ENCODE peak calls at places on chromosomes 7 and 10, in four cellular contexts. One of them, this sample, is unnamed.

GRCh38 chr7:79459381-79459780 is 5.9 kb upstream of the MAGI2 start:
- DNase-seq in activated CD8-positive, alpha-beta memory T cell treated with anti-CD3 and anti-CD28 coated beads for 48 hours: no peak
- DNase-seq in activated CD8-positive, alpha-beta T cell treated with anti-CD3 and anti-CD28 coated beads for 36 hours: no peak
- DNase-seq in effector memory CD8-positive, alpha-beta T cell: no peak
- DNase-seq in this sample: no peak

GRCh38 chr10:63700209-63700934 is 179.2 kb downstream of the REEP3 start:
- DNase-seq in activated CD8-positive, alpha-beta memory T cell treated with anti-CD3 and anti-CD28 coated beads for 48 hours: no peak
- DNase-seq in activated CD8-positive, alpha-beta T cell treated with anti-CD3 and anti-CD28 coated beads for 36 hours: peak
- DNase-seq in effector memory CD8-positive, alpha-beta T cell: no peak
- DNase-seq in this sample: no peak

GRCh38 chr7:69568266-69568665 is 30.0 kb upstream of the AUTS2 start:
- DNase-seq in activated CD8-positive, alpha-beta memory T cell treated with anti-CD3 and anti-CD28 coated beads for 48 hours: no peak
- DNase-seq in activated CD8-positive, alpha-beta T cell treated with anti-CD3 and anti-CD28 coated beads for 36 hours: no peak
- DNase-seq in effector memory CD8-positive, alpha-beta T cell: no peak
- DNase-seq in this sample: no peak

GRCh38 chr7:17013204-17013603 is 131.4 kb upstream of the AGR3 start:
- DNase-seq in activated CD8-positive, alpha-beta memory T cell treated with anti-CD3 and anti-CD28 coated beads for 48 hours: no peak
- DNase-seq in activated CD8-positive, alpha-beta T cell treated with anti-CD3 and anti-CD28 coated beads for 36 hours: no peak
- DNase-seq in effector memory CD8-positive, alpha-beta T cell: no peak
- DNase-seq in this sample: no peak

GRCh38 chr10:30527623-30528426 is 93.8 kb downstream of the MAP3K8 start:
- DNase-seq in activated CD8-positive, alpha-beta memory T cell treated with anti-CD3 and anti-CD28 coated beads for 48 hours: no peak
- DNase-seq in activated CD8-positive, alpha-beta T cell treated with anti-CD3 and anti-CD28 coated beads for 36 hours: no peak
- DNase-seq in effector memory CD8-positive, alpha-beta T cell: peak
- DNase-seq in this sample: no peak

GRCh38 chr10:129755075-129756020 is 208.7 kb downstream of the EBF3 start:
- DNase-seq in activated CD8-positive, alpha-beta memory T cell treated with anti-CD3 and anti-CD28 coated beads for 48 hours: no peak
- DNase-seq in activated CD8-positive, alpha-beta T cell treated with anti-CD3 and anti-CD28 coated beads for 36 hours: no peak
- DNase-seq in effector memory CD8-positive, alpha-beta T cell: no peak
- DNase-seq in this sample: no peak

GRCh38 chr10:128050117-128050516 is 76.1 kb downstream of the MKI67 start:
- DNase-seq in activated CD8-positive, alpha-beta memory T cell treated with anti-CD3 and anti-CD28 coated beads for 48 hours: no peak
- DNase-seq in activated CD8-positive, alpha-beta T cell treated with anti-CD3 and anti-CD28 coated beads for 36 hours: no peak
- DNase-seq in effector memory CD8-positive, alpha-beta T cell: no peak
- DNase-seq in this sample: no peak

GRCh38 chr10:44399478-44400451 is 14.9 kb upstream of the CXCL12 start:
- DNase-seq in activated CD8-positive, alpha-beta memory T cell treated with anti-CD3 and anti-CD28 coated beads for 48 hours: no peak
- DNase-seq in activated CD8-positive, alpha-beta T cell treated with anti-CD3 and anti-CD28 coated beads for 36 hours: no peak
- DNase-seq in effector memory CD8-positive, alpha-beta T cell: no peak
- DNase-seq in this sample: no peak

GRCh38 chr7:34236839-34237492 is 331.6 kb downstream of the BMPER start:
- DNase-seq in activated CD8-positive, alpha-beta memory T cell treated with anti-CD3 and anti-CD28 coated beads for 48 hours: no peak
- DNase-seq in activated CD8-positive, alpha-beta T cell treated with anti-CD3 and anti-CD28 coated beads for 36 hours: no peak
- DNase-seq in effector memory CD8-positive, alpha-beta T cell: no peak
- DNase-seq in this sample: no peak

GRCh38 chr7:27940341-27940740 is 200.4 kb downstream of the TAX1BP1 start:
- DNase-seq in activated CD8-positive, alpha-beta memory T cell treated with anti-CD3 and anti-CD28 coated beads for 48 hours: no peak
- DNase-seq in activated CD8-positive, alpha-beta T cell treated with anti-CD3 and anti-CD28 coated beads for 36 hours: no peak
- DNase-seq in effector memory CD8-positive, alpha-beta T cell: no peak
- DNase-seq in this sample: no peak

GRCh38 chr10:133253313-133253955 is 15.8 kb downstream of the VENTX start:
- DNase-seq in activated CD8-positive, alpha-beta memory T cell treated with anti-CD3 and anti-CD28 coated beads for 48 hours: no peak
- DNase-seq in activated CD8-positive, alpha-beta T cell treated with anti-CD3 and anti-CD28 coated beads for 36 hours: no peak
- DNase-seq in effector memory CD8-positive, alpha-beta T cell: no peak
- DNase-seq in this sample: no peak

GRCh38 chr7:35878356-35878755 is 77.5 kb downstream of the SEPTIN7 start:
- DNase-seq in activated CD8-positive, alpha-beta memory T cell treated with anti-CD3 and anti-CD28 coated beads for 48 hours: no peak
- DNase-seq in activated CD8-positive, alpha-beta T cell treated with anti-CD3 and anti-CD28 coated beads for 36 hours: no peak
- DNase-seq in effector memory CD8-positive, alpha-beta T cell: no peak
- DNase-seq in this sample: no peak

GRCh38 chr10:71684356-71685173 is 35.0 kb downstream of the C10orf105 start:
- DNase-seq in activated CD8-positive, alpha-beta memory T cell treated with anti-CD3 and anti-CD28 coated beads for 48 hours: no peak
- DNase-seq in activated CD8-positive, alpha-beta T cell treated with anti-CD3 and anti-CD28 coated beads for 36 hours: peak
- DNase-seq in effector memory CD8-positive, alpha-beta T cell: no peak
- DNase-seq in this sample: peak

GRCh38 chr10:69421611-69422308 is 5.0 kb upstream of the TACR2 start:
- DNase-seq in activated CD8-positive, alpha-beta memory T cell treated with anti-CD3 and anti-CD28 coated beads for 48 hours: no peak
- DNase-seq in activated CD8-positive, alpha-beta T cell treated with anti-CD3 and anti-CD28 coated beads for 36 hours: no peak
- DNase-seq in effector memory CD8-positive, alpha-beta T cell: no peak
- DNase-seq in this sample: no peak

This sample was measured in HAP-1.